ENCODE peak calls at places on chromosomes 5 and 9, in four cellular contexts. G, B, V and K are unnamed samples.

GRCh38 chr9:80707120-80707519 is 982.2 kb downstream of the TLE1 start:
- DNase-seq in B (no peak), V (no peak), G (no peak), K (no peak)

GRCh38 chr9:17793713-17794622 is 215.1 kb downstream of the SH3GL2 start:
- DNase-seq in B (no peak), V (no peak), G (no peak), K (no peak)

GRCh38 chr9:103821115-103821514 is 273.0 kb upstream of the SMC2 start:
- DNase-seq in B (no peak), V (no peak), G (no peak), K (no peak)

GRCh38 chr9:93107825-93108161 is 11.8 kb downstream of the CARD19 start:
- DNase-seq in V (no peak), B (no peak), G (no peak), K (no peak)

GRCh38 chr9:120925535-120926396 is 830 bp downstream of the TRAF1 start:
- DNase-seq in G (no peak), V (no peak), B (peak; percentile 90), K (no peak)

GRCh38 chr5:169629847-169630548 is 7.1 kb upstream of the DOCK2 start:
- DNase-seq in V (no peak), G (no peak), B (no peak), K (no peak)

GRCh38 chr9:95741631-95742030 is 133.9 kb upstream of the ERCC6L2 start:
- DNase-seq in B (no peak), V (no peak), G (no peak), K (no peak)

GRCh38 chr5:140118294-140118936 is 4.5 kb downstream of the PURA start:
- DNase-seq in V (no peak), B (no peak), G (no peak), K (no peak)

GRCh38 chr5:163649522-163649921 is 144.1 kb downstream of the MAT2B start:
- DNase-seq in V (no peak), G (no peak), B (no peak), K (no peak)

GRCh38 chr5:116664988-116665387 is 90.4 kb upstream of the SEMA6A start:
- DNase-seq in B (no peak), G (no peak), V (no peak), K (no peak)

GRCh38 chr5:80967500-80968181 is 7.5 kb downstream of the RASGRF2 start:
- DNase-seq in V (no peak), B (no peak), G (no peak), K (no peak)

GRCh38 chr5:170275376-170275994 is 22.1 kb downstream of the LCP2 start:
- DNase-seq in V (no peak), B (no peak), G (no peak), K (no peak)

GRCh38 chr5:2848634-2849033 is 97.2 kb upstream of the IRX2 start:
- DNase-seq in B (no peak), V (no peak), G (no peak), K (no peak)

GRCh38 chr5:53820119-53820801 is 259.8 kb downstream of the NDUFS4 start:
- DNase-seq in V (no peak), B (no peak), G (no peak), K (no peak)

GRCh38 chr9:79687131-79687447 is 115.3 kb downstream of the TLE4 start:
- DNase-seq in V (no peak), G (no peak), B (no peak), K (no peak)

GRCh38 chr9:114283551-114284111 is 39.3 kb upstream of the ORM1 start:
- DNase-seq in G (no peak), B (no peak), V (no peak), K (no peak)

GRCh38 chr9:93126825-93127368 is 7.2 kb downstream of the NINJ1 start:
- DNase-seq in G (no peak), V (no peak), B (peak; percentile 62), K (no peak)

GRCh38 chr9:29211003-29211584 is 1637.8 kb upstream of the C9orf72 start:
- DNase-seq in V (no peak), G (no peak), B (no peak), K (no peak)

GRCh38 chr5:132365213-132365612 is 4.3 kb upstream of the SLC22A5 start:
- DNase-seq in G (no peak), V (no peak), B (no peak), K (no peak)

GRCh38 chr9:121860744-121861143 is 209.3 kb downstream of the DAB2IP start:
- DNase-seq in G (no peak), V (no peak), B (no peak), K (no peak)

GRCh38 chr5:28374492-28374934 is 1336.1 kb upstream of the CDH9 start:
- DNase-seq in V (no peak), G (no peak), B (no peak), K (no peak)

GRCh38 chr9:133063500-133064231 is 1.9 kb downstream of the CEL start:
- DNase-seq in B (no peak), G (no peak), V (no peak), K (no peak)

GRCh38 chr9:113011911-113012381 is at the start of gene ZNF883:
- DNase-seq in G (peak; percentile 57), B (peak; percentile 60), V (peak; percentile 41), K (peak; percentile 35)

GRCh38 chr5:90390326-90390725 is 19.2 kb downstream of the CETN3 start:
- DNase-seq in B (no peak), V (no peak), G (no peak), K (no peak)

GRCh38 chr9:65459756-65460320 is 174.8 kb upstream of the FOXD4L5 start:
- DNase-seq in G (no peak), B (no peak), V (no peak), K (no peak)

GRCh38 chr9:135468866-135469521 is 10.6 kb upstream of the PPP1R26 start:
- DNase-seq in V (no peak), G (no peak), B (no peak), K (no peak)

GRCh38 chr5:19987594-19988345 is at the start of gene CDH18:
- DNase-seq in B (no peak), G (peak; percentile 65), V (peak; percentile 44), K (peak; percentile 37)

GRCh38 chr9:79233542-79233941 is 338.2 kb upstream of the TLE4 start:
- DNase-seq in V (no peak), G (no peak), B (no peak), K (no peak)

GRCh38 chr5:97544279-97545077 is 361.4 kb upstream of the RIOK2 start:
- DNase-seq in V (no peak), B (no peak), G (no peak), K (no peak)

GRCh38 chr5:53041071-53041692 is 52.0 kb downstream of the ITGA2 start:
- DNase-seq in B (no peak), V (no peak), G (no peak), K (no peak)

GRCh38 chr5:158751961-158752655 is 347.6 kb downstream of the EBF1 start:
- DNase-seq in B (no peak), V (no peak), G (no peak), K (no peak)

GRCh38 chr9:7008411-7008810 is 250.6 kb downstream of the KDM4C start:
- DNase-seq in B (no peak), G (no peak), V (no peak), K (no peak)

GRCh38 chr5:163790497-163790896 is 285.1 kb downstream of the MAT2B start:
- DNase-seq in V (no peak), G (no peak), B (no peak), K (no peak)

GRCh38 chr9:79573697-79573976 is 1.9 kb downstream of the TLE4 start:
- DNase-seq in V (no peak), B (no peak), G (no peak), K (no peak)

GRCh38 chr5:143543358-143544255 is 140.1 kb upstream of the NR3C1 start:
- DNase-seq in V (no peak), G (no peak), B (no peak), K (no peak)

GRCh38 chr5:125326114-125326513 is 579.7 kb upstream of the ZNF608 start:
- DNase-seq in G (peak; percentile 63), V (no peak), B (no peak), K (no peak)

GRCh38 chr5:149417714-149418368 is 38.7 kb upstream of the IL17B start:
- DNase-seq in V (no peak), G (no peak), B (no peak), K (no peak)

GRCh38 chr9:135489188-135489918 is 9.8 kb downstream of the PPP1R26 start:
- DNase-seq in G (no peak), B (no peak), V (no peak), K (no peak)